ENCODE peak calls at places on chromosome 20, in four cellular contexts. One of them, this sample, is unnamed.

GRCh38 chr20:64091762-64092161 is 7.6 kb upstream of the LKAAEAR1 start:
- DNase-seq in K562: no peak
- DNase-seq in A549: no peak
- DNase-seq in HepG2: no peak
- DNase-seq in this sample: no peak

GRCh38 chr20:34575271-34575670 is 16.8 kb downstream of the MAP1LC3A start:
- DNase-seq in A549: no peak
- DNase-seq in K562: no peak
- DNase-seq in HepG2: no peak
- DNase-seq in this sample: no peak

GRCh38 chr20:62176866-62177265 is 6.0 kb upstream of the MTG2 start:
- DNase-seq in K562: no peak
- DNase-seq in HepG2: no peak
- DNase-seq in A549: no peak
- DNase-seq in this sample: no peak

GRCh38 chr20:56362833-56363413 is 4.1 kb downstream of the FAM210B start:
- DNase-seq in K562: peak
- DNase-seq in A549: no peak
- DNase-seq in HepG2: no peak
- DNase-seq in this sample: peak

GRCh38 chr20:59753836-59754235 is 149.5 kb downstream of the PHACTR3 start:
- DNase-seq in K562: no peak
- DNase-seq in A549: no peak
- DNase-seq in HepG2: no peak
- DNase-seq in this sample: no peak

GRCh38 chr20:20832715-20833114 is 120.3 kb upstream of the RALGAPA2 start:
- DNase-seq in K562: no peak
- DNase-seq in HepG2: no peak
- DNase-seq in A549: no peak
- DNase-seq in this sample: no peak

GRCh38 chr20:62951143-62951895 is 1.2 kb upstream of the SLC17A9 start:
- DNase-seq in A549: no peak
- DNase-seq in K562: no peak
- DNase-seq in HepG2: no peak
- DNase-seq in this sample: no peak

GRCh38 chr20:41161886-41162285 is 24.5 kb downstream of the PLCG1 start:
- DNase-seq in HepG2: no peak
- DNase-seq in K562: no peak
- DNase-seq in A549: no peak
- DNase-seq in this sample: no peak

GRCh38 chr20:54415967-54416366 is 59.4 kb upstream of the DOK5 start:
- DNase-seq in K562: no peak
- DNase-seq in A549: no peak
- DNase-seq in HepG2: no peak
- DNase-seq in this sample: no peak

GRCh38 chr20:50815162-50815989 is 20.5 kb downstream of the BCAS4 start:
- DNase-seq in K562: no peak
- DNase-seq in HepG2: no peak
- DNase-seq in A549: no peak
- DNase-seq in this sample: no peak
- TF ChIP-seq MYC in K562: no peak
- TF ChIP-seq MYC in HepG2: no peak
- TF ChIP-seq MYC in A549: no peak
- TF ChIP-seq MYC in this sample: no peak

GRCh38 chr20:31474097-31474436 is 860 bp downstream of the DEFB124 start:
- DNase-seq in HepG2: no peak
- DNase-seq in K562: no peak
- DNase-seq in A549: no peak
- DNase-seq in this sample: no peak
- TF ChIP-seq JUN in HepG2: no peak
- TF ChIP-seq JUN in K562: no peak
- TF ChIP-seq JUN in A549: no peak
- TF ChIP-seq JUN in this sample: no peak

DNA sequence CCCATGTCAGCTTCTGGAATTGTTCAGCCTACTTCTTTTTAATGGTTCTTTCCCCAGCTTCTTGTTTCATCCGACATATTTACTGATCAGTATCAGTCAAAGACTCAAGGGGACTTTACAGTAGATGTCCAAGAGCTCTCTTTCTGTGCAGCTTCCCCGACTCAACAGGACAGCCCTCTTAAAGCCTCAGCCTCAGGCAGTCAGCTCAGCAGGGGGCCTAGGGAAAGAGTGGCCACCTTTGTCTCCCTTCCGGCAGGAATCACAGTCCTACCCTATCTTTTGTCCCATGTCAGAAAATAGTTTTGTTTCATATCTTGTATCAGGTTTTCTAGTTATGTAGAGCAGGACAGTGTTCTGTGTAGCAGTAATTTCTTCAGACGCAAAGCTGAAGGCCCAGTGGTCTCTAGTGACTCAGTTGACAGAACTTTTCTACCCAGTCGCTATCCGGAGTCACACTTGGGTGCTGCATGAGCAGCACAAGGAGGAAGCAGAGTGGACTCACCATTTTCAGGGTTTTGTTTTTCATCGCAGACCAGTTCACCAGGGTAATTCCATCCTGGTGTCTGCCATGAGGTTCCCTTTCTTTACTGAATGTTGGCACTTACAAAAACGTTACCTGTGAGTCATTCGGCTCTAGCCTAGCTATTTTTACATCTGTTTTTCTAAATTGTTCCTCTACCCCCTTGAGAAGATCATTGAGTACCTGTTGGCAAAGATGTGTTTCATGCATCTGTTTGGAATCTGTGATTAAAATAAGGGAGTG is 47.7 kb downstream of the SPATA2 start:
- DNase-seq in K562: no peak
- DNase-seq in A549: no peak
- DNase-seq in HepG2: no peak
- DNase-seq in this sample: no peak
- TF ChIP-seq POLR2A in K562: no peak
- TF ChIP-seq POLR2A in A549: no peak
- TF ChIP-seq POLR2A in HepG2: no peak
- TF ChIP-seq POLR2A in this sample: no peak

DNA sequence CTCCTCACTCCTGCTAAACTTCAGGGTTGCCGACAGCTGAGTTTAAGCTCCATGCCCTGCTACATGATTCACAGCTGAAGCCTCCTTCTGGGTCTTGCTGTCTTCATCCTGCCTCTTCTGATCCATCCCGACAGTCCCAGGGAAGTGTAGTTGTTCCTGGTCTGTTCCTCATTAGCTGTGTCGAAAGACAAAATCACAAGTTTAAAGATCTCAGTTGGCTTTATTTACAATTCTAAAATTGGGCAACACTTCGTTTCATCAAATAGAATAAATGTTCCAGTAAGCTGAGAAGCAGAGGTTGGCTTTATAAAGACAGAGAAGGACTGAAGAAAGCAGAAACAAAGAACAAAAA is 4.1 kb upstream of the SLC2A10 start:
- DNase-seq in A549: no peak
- DNase-seq in HepG2: no peak
- DNase-seq in K562: no peak
- DNase-seq in this sample: no peak
- TF ChIP-seq MYC in A549: no peak
- TF ChIP-seq MYC in HepG2: no peak
- TF ChIP-seq MYC in K562: no peak
- TF ChIP-seq MYC in this sample: no peak

This sample was measured in endothelial cell of umbilical vein.